ENCODE peak calls at places on chromosomes 1 and 21, in four cellular contexts. P is occipital lobe, C is NCI-H2081, J is GM19239. R is an unnamed sample.

GRCh38 chr1:179141592-179142244 is 59.8 kb downstream of the TOR3A start:
- DNase-seq in P (no peak), C (no peak), J (no peak), R (no peak)

GRCh38 chr1:27752372-27752771 is 20.6 kb upstream of the STX12 start:
- DNase-seq in P (no peak), C (no peak), J (no peak), R (no peak)

GRCh38 chr1:9196129-9197040 is 38.2 kb upstream of the H6PD start:
- DNase-seq in P (peak; percentile 48), C (peak; percentile 59), J (peak; percentile 55), R (no peak)

GRCh38 chr1:92577251-92577895 is 90.6 kb upstream of the GFI1 start:
- DNase-seq in P (no peak), C (no peak), J (no peak), R (no peak)

GRCh38 chr1:34858901-34859441 is 578 bp downstream of the SMIM12 start:
- DNase-seq in P (no peak), C (no peak), J (no peak), R (no peak)

GRCh38 chr1:30106125-30106524 is 617.3 kb downstream of the MATN1 start:
- DNase-seq in P (no peak), C (no peak), J (peak; percentile 25), R (no peak)

GRCh38 chr1:209835782-209836298 is 8.1 kb downstream of the UTP25 start:
- DNase-seq in P (no peak), C (no peak), J (no peak), R (no peak)

GRCh38 chr1:82565146-82565545 is 764.4 kb downstream of the ADGRL2 start:
- DNase-seq in P (no peak), C (no peak), J (no peak), R (no peak)

GRCh38 chr1:117567435-117567834 is 38.4 kb upstream of the TENT5C start:
- DNase-seq in P (no peak), C (no peak), J (no peak), R (no peak)

GRCh38 chr1:154943649-154944421 is 7.3 kb upstream of the PMVK start:
- DNase-seq in P (no peak), C (peak; percentile 64), J (peak; percentile 52), R (no peak)

GRCh38 chr1:18948913-18949688 is 7.4 kb downstream of the IFFO2 start:
- DNase-seq in P (no peak), C (no peak), J (no peak), R (no peak)

GRCh38 chr1:226596531-226597165 is 48.1 kb downstream of the STUM start:
- DNase-seq in P (no peak), C (no peak), J (no peak), R (no peak)

GRCh38 chr1:226428348-226429050 is 20.6 kb upstream of the PARP1 start:
- DNase-seq in P (no peak), C (peak; percentile 34), J (no peak), R (no peak)

GRCh38 chr1:10540277-10541005 is 65.7 kb downstream of the PEX14 start:
- DNase-seq in P (no peak), C (no peak), J (no peak), R (no peak)

GRCh38 chr21:36575306-36575705 is 95.4 kb upstream of the CLDN14 start:
- DNase-seq in P (no peak), C (no peak), J (no peak), R (no peak)

GRCh38 chr1:22281521-22282241 is 138.8 kb upstream of the WNT4 start:
- DNase-seq in P (no peak), C (no peak), J (no peak), R (no peak)

GRCh38 chr1:56120021-56120420 is 459.3 kb downstream of the PLPP3 start:
- DNase-seq in P (no peak), C (no peak), J (no peak), R (no peak)

GRCh38 chr1:15974855-15975254 is 1.0 kb downstream of the ZBTB17 start:
- DNase-seq in P (no peak), C (no peak), J (no peak), R (peak; percentile 60)

GRCh38 chr21:46379105-46379504 is 55.1 kb downstream of the PCNT start:
- DNase-seq in P (no peak), C (no peak), J (no peak), R (no peak)

GRCh38 chr1:41501581-41501980 is 17.1 kb upstream of the EDN2 start:
- DNase-seq in P (no peak), C (no peak), J (no peak), R (no peak)

GRCh38 chr1:181793826-181794225 is 267.7 kb downstream of the ZNF648 start:
- DNase-seq in P (no peak), C (no peak), J (no peak), R (no peak)

GRCh38 chr1:40032240-40032891 is 8.2 kb upstream of the CAP1 start:
- DNase-seq in P (peak; percentile 38), C (peak; percentile 21), J (peak; percentile 19), R (peak; percentile 51)

GRCh38 chr1:240998024-240998423 is 359.0 kb downstream of the RGS7 start:
- DNase-seq in P (no peak), C (no peak), J (no peak), R (no peak)

GRCh38 chr1:245465666-245466065 is 310.9 kb downstream of the KIF26B start:
- DNase-seq in P (no peak), C (no peak), J (no peak), R (no peak)

GRCh38 chr1:152141971-152142584 is 16.9 kb downstream of the RPTN start:
- DNase-seq in P (no peak), C (peak; percentile 18), J (no peak), R (peak; percentile 8)

GRCh38 chr21:39647476-39647875 is 34.7 kb downstream of the B3GALT5 start:
- DNase-seq in P (no peak), C (no peak), J (no peak), R (no peak)

GRCh38 chr1:109751531-109752260 is 10.9 kb upstream of the GSTM3 start:
- DNase-seq in P (no peak), C (no peak), J (no peak), R (no peak)

GRCh38 chr1:87644500-87645245 is 316.0 kb downstream of the LMO4 start:
- DNase-seq in P (no peak), C (no peak), J (no peak), R (no peak)

GRCh38 chr1:175508320-175509110 is 234.9 kb downstream of the TNR start:
- DNase-seq in P (no peak), C (no peak), J (no peak), R (no peak)

GRCh38 chr1:212478467-212479025 is 45.8 kb downstream of the NENF start:
- DNase-seq in P (no peak), C (no peak), J (no peak), R (no peak)

GRCh38 chr1:232684331-232685105 is 54.6 kb upstream of the SIPA1L2 start:
- DNase-seq in P (no peak), C (no peak), J (no peak), R (no peak)

GRCh38 chr1:54758678-54759348 is 5.5 kb downstream of the PARS2 start:
- DNase-seq in P (no peak), C (no peak), J (no peak), R (no peak)

GRCh38 chr1:244319283-244320132 is 132.2 kb downstream of the ADSS2 start:
- DNase-seq in P (no peak), C (no peak), J (peak; percentile 54), R (peak; percentile 76)

GRCh38 chr1:201399352-201400126 is 415 bp upstream of the LAD1 start:
- DNase-seq in P (no peak), C (peak; percentile 48), J (no peak), R (no peak)

GRCh38 chr21:45376459-45377324 is 28.3 kb upstream of the COL18A1 start:
- DNase-seq in P (no peak), C (no peak), J (no peak), R (no peak)

GRCh38 chr1:207035877-207036558 is 3.5 kb upstream of the C1orf116 start:
- DNase-seq in P (no peak), C (no peak), J (no peak), R (no peak)

GRCh38 chr1:21232044-21232443 is 55.3 kb upstream of the EIF4G3 start:
- DNase-seq in P (no peak), C (peak; percentile 53), J (peak; percentile 53), R (no peak)

GRCh38 chr1:27862671-27863551 is 9.4 kb upstream of the THEMIS2 start:
- DNase-seq in P (no peak), C (no peak), J (no peak), R (no peak)

R was measured in GM12864.